ENCODE peak calls at places on chromosomes 12 and 14, in four cellular contexts. G is fibroblast of lung, W is astrocyte, T is GM23248. R is an unnamed sample.

GRCh38 chr12:252634-253033 is 10.0 kb downstream of the SLC6A13 start:
- DNase-seq in G (no peak), W (no peak), T (no peak), R (no peak)

GRCh38 chr12:9331218-9331626 is 123.0 kb upstream of the PZP start:
- DNase-seq in G (peak; percentile 13), W (no peak), T (peak; percentile 63), R (peak; percentile 71)

GRCh38 chr12:109653896-109654295 is 59.7 kb upstream of the FAM222A start:
- DNase-seq in W (no peak), T (no peak), G (no peak), R (no peak)

GRCh38 chr12:19994970-19995369 is 373.4 kb upstream of the PDE3A start:
- DNase-seq in W (no peak), T (peak; percentile 6), G (no peak), R (no peak)

GRCh38 chr12:15638231-15638630 is 151.0 kb downstream of the EPS8 start:
- DNase-seq in T (no peak), G (no peak), W (no peak), R (no peak)

GRCh38 chr14:68401320-68401719 is 391.5 kb downstream of the ZFP36L1 start:
- DNase-seq in W (no peak), G (no peak), T (peak; percentile 19), R (no peak)

GRCh38 chr12:48973531-48973930 is 2.0 kb upstream of the WNT10B start:
- DNase-seq in T (peak; percentile 47), G (no peak), W (no peak), R (peak; percentile 48)

GRCh38 chr12:56248711-56249110 is 9.5 kb downstream of the ANKRD52 start:
- DNase-seq in W (no peak), T (no peak), G (no peak), R (no peak)

GRCh38 chr14:68079941-68080697 is 260.5 kb downstream of the RAD51B start:
- DNase-seq in T (no peak), W (no peak), G (no peak), R (no peak)

GRCh38 chr14:64225156-64225757 is 68.9 kb downstream of the ESR2 start:
- DNase-seq in G (no peak), W (no peak), T (no peak), R (no peak)

DNA sequence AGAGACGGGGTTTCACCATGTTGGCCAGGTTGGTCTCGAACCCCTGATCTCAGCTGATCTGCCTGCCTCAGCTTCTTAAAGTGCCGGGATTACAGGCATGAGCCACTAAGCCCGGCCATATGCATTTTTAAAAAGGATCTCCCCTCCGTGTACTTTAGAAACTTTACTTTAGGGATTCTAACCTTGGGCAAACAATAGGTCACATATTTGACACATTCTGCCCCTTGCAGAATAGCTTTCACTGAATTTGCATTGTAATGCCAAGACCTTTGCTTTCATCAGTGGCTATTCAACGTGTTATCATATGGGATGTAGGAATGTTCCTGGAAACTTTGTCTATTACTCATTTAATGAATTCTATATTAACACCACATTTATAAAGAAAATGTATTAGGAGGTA is 11.4 kb upstream of the ANKS1B start:
- DNase-seq in W (no peak), G (no peak), T (no peak), R (no peak)
- H3K4me2 ChIP-seq in W (no peak overlapping the region), G (no peak overlapping the region), T (no peak overlapping the region), R (no peak overlapping the region)

GRCh38 chr12:105665366-105665765 is 334.9 kb downstream of the C12orf75 start:
- DNase-seq in G (no peak), W (no peak), T (no peak), R (no peak)

GRCh38 chr12:105654606-105655005 is 324.1 kb downstream of the C12orf75 start:
- DNase-seq in W (no peak), T (no peak), G (no peak), R (no peak)

GRCh38 chr12:105658389-105658788 is 327.9 kb downstream of the C12orf75 start:
- DNase-seq in G (no peak), W (no peak), T (no peak), R (no peak)

GRCh38 chr12:105659355-105660075 is 329.0 kb downstream of the C12orf75 start:
- DNase-seq in W (peak; percentile 68), G (peak; percentile 75), T (no peak), R (no peak)
- H3K9ac ChIP-seq in W (no peak overlapping the region), G (no peak overlapping the region), T (no peak overlapping the region), R (no peak overlapping the region)

GRCh38 chr12:71438670-71439361 is 782 bp upstream of the LGR5 start:
- DNase-seq in T (peak; percentile 16), W (no peak), G (peak; percentile 19), R (peak; percentile 47)
- TF ChIP-seq EZH2 in T (peak; percentile 70), W (no peak), G (peak; percentile 55), R (no peak)

DNA sequence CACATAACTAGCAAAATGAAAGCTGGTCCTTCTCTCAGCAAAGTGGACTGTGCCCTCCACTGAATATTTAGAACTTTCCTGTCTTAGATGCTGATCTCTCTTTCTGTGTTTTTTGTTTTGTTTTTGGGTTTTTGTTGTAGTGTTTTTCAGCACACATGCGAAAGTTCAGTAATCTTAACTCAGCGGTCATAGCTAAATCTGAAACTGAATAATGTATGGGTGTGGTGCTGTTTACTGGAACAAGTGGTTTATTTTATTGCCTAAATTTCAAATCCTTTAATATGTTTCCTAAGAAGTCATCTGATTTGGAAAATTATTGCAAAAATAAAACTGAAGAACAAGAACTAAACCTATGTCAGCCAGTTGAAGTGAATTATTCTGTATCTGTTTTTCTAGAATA is 116.0 kb upstream of the LRIG3 start:
- DNase-seq in T (no peak), G (no peak), W (no peak), R (no peak)
- H3K4me2 ChIP-seq in T (no peak overlapping the region), G (no peak overlapping the region), W (no peak overlapping the region), R (no peak overlapping the region)

GRCh38 chr12:1632702-1633101 is 3.7 kb downstream of the WNT5B start:
- DNase-seq in W (no peak), T (no peak), G (no peak), R (no peak)

GRCh38 chr12:1630081-1630826 is 1.2 kb downstream of the WNT5B start:
- DNase-seq in T (peak; percentile 72), W (no peak), G (no peak), R (peak; percentile 69)

GRCh38 chr12:1629338-1630080 is 478 bp downstream of the WNT5B start:
- DNase-seq in G (no peak), T (no peak), W (no peak), R (peak; percentile 61)

GRCh38 chr12:1630827-1631591 is 2.0 kb downstream of the WNT5B start:
- DNase-seq in T (no peak), W (peak; percentile 46), G (peak; percentile 62), R (peak; percentile 53)

DNA sequence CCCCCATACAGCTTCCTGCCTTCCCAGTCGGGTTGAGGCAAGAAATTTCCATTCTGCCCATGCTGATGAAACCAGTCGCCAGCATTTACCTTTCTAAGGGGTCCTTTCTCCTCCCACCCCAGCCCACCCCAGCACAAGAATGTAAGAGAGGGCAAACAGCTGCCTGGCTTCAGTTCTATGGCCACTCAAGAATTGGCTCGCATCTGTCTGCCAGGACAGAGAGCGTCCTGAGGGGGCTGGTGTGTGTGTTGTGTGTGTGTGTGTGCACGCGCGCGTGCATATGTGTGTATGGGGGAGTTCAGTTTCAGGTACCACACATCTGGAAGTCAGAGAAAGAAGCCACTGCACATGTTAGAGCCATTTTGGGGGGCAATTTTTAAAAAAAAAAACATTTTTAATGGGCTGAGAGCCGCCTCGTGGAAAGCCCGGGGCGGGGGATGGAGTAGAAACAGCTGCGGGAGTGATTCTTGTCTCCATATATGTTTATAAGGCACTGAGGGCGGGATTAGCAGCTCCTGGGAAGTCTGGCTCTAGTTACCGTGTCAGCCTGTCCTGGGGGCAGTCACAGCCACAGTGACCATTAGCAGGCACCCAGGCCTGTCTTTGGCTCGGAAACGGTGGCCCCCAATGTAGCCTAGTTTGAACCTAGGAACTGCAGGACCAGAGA is at the start of gene WNT5B:
- DNase-seq in T (no peak), W (no peak), G (no peak), R (peak; percentile 42)
- H3K9ac ChIP-seq in T (peak within 1 kb of the TSS; percentile 42), W (no peak within 1 kb of the TSS), G (no peak within 1 kb of the TSS), R (no peak within 1 kb of the TSS)